ENCODE peak calls at places on chromosomes 13 and 19, in nine cellular contexts. A is fibroblast of villous mesenchyme, L is tibial nerve, O is psoas muscle, S is OCI-LY7, G is heart right ventricle, H is AG09309, R is mucosa of descending colon, V is mammary epithelial cell. J is an unnamed sample.

GRCh38 chr13:31878955-31879354 is 139.6 kb downstream of the RXFP2 start:
- DNase-seq in A (no peak), L (no peak), O (no peak), S (no peak), G (no peak), H (no peak), R (no peak), V (no peak), J (no peak)

GRCh38 chr19:3433313-3433712 is 47.0 kb downstream of the SMIM24 start:
- DNase-seq in A (no peak), L (no peak), O (no peak), S (no peak), G (no peak), H (no peak), R (no peak), V (no peak), J (no peak)

GRCh38 chr19:19627716-19628498 is at the start of gene LPAR2:
- DNase-seq in A (peak), L (no peak), O (no peak), S (peak), G (no peak), H (no peak), R (peak), V (peak), J (no peak)

GRCh38 chr13:52779028-52779612 is 39.5 kb upstream of the CNMD start:
- DNase-seq in A (no peak), L (no peak), O (no peak), S (no peak), G (no peak), H (no peak), R (no peak), V (peak), J (no peak)

GRCh38 chr19:18292460-18292809 is 11.0 kb upstream of the JUND start:
- DNase-seq in A (no peak), L (no peak), O (no peak), S (no peak), G (no peak), H (no peak), R (peak), V (peak), J (no peak)

GRCh38 chr19:46631481-46631880 is 4.5 kb downstream of the GNG8 start:
- DNase-seq in A (peak), L (peak), O (peak), S (no peak), G (no peak), H (no peak), R (no peak), V (peak), J (no peak)

GRCh38 chr19:19452241-19453128 is 47.0 kb downstream of the GATAD2A start:
- DNase-seq in A (no peak), L (no peak), O (no peak), S (no peak), G (no peak), H (no peak), R (peak), V (no peak), J (no peak)

GRCh38 chr13:51770681-51771417 is 33.1 kb downstream of the DHRS12 start:
- DNase-seq in A (no peak), L (no peak), O (no peak), S (peak), G (no peak), H (no peak), R (no peak), V (no peak), J (no peak)

GRCh38 chr13:24893863-24894262 is 129.9 kb downstream of the RNF17 start:
- DNase-seq in A (no peak), L (no peak), O (no peak), S (no peak), G (no peak), H (no peak), R (no peak), V (no peak), J (no peak)

GRCh38 chr13:95833713-95834112 is 156.8 kb downstream of the DNAJC3 start:
- DNase-seq in A (peak), L (no peak), O (no peak), S (no peak), G (no peak), H (no peak), R (no peak), V (peak), J (no peak)

DNA sequence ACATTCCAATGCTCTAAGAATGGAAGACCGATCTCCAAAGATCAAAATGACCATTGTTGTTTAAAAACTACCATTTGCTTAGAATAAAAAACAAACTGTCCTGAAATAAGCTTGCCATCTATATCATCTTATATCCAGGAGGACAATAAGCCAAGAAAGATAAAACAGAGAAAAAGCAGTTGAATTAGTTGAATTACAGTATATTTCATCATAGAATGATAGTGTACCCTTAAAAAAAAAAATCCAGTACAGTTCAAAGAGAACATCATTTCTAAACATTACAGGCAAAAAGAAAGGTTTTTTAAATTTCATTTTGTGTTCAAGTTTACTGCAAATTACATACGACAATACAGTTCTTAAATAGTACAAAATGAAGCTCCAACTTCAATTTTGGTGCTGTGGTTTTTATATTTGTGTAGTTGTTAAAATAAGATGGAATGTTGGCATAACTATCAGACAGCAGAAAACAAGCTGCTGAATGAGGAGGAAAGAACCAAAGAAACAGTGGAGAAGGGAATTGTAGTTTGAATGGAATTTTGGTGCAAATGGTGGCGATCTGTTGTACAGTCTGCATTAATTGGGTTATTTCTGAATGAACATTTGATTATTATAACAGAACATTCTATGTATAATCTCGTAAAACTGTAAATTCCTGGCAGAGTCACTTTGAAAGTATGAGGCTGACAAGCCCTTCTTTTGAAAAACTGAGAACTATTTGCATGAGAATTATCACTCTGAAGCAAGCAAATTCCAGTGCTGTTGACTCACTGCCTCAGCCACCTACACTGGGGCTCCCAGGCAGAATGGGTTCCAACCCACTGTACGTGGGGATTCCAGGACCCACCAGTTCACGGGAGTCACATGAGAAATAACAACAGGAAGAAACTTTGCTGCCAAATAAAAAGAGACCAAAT is 37.7 kb downstream of the LHFPL6 start:
- DNase-seq in A (peak), L (no peak), O (peak), S (no peak), G (no peak), H (peak), R (no peak), V (peak), J (peak)
- H3K4me3 ChIP-seq in A (peak), L (no peak), O (no peak), S (no peak), G (no peak), H (no peak), R (no peak), V (peak), J (no peak)

GRCh38 chr13:77372275-77372674 is 45.4 kb upstream of the MYCBP2 start:
- DNase-seq in A (peak), L (no peak), O (no peak), S (no peak), G (no peak), H (no peak), R (no peak), V (no peak), J (no peak)

GRCh38 chr13:77374339-77374738 is 47.4 kb upstream of the MYCBP2 start:
- DNase-seq in A (no peak), L (no peak), O (no peak), S (no peak), G (no peak), H (no peak), R (no peak), V (no peak), J (no peak)

GRCh38 chr13:77373541-77373940 is 46.6 kb upstream of the MYCBP2 start:
- DNase-seq in A (no peak), L (no peak), O (no peak), S (no peak), G (no peak), H (no peak), R (no peak), V (no peak), J (no peak)

GRCh38 chr13:77374786-77375185 is 47.9 kb upstream of the MYCBP2 start:
- DNase-seq in A (no peak), L (no peak), O (no peak), S (no peak), G (no peak), H (no peak), R (no peak), V (no peak), J (no peak)

GRCh38 chr13:77370888-77371287 is 44.0 kb upstream of the MYCBP2 start:
- DNase-seq in A (no peak), L (no peak), O (no peak), S (no peak), G (no peak), H (no peak), R (no peak), V (no peak), J (no peak)
- TF ChIP-seq CTCF in A (no peak), L (no peak), O (no peak), S (no peak), G (no peak), H (no peak), R (no peak), V (no peak), J (no peak)

GRCh38 chr19:40141546-40141945 is 49.7 kb upstream of the MAP3K10 start:
- DNase-seq in A (no peak), L (no peak), O (no peak), S (no peak), G (no peak), H (no peak), R (no peak), V (no peak), J (no peak)

GRCh38 chr19:40144947-40145748 is 46.1 kb upstream of the MAP3K10 start:
- DNase-seq in A (no peak), L (no peak), O (no peak), S (peak), G (no peak), H (no peak), R (no peak), V (no peak), J (no peak)

GRCh38 chr19:40147338-40147692 is 43.9 kb upstream of the MAP3K10 start:
- DNase-seq in A (no peak), L (no peak), O (no peak), S (no peak), G (no peak), H (no peak), R (no peak), V (no peak), J (no peak)

GRCh38 chr19:40144151-40144550 is 47.1 kb upstream of the MAP3K10 start:
- DNase-seq in A (no peak), L (no peak), O (no peak), S (peak), G (no peak), H (no peak), R (no peak), V (no peak), J (no peak)

GRCh38 chr19:40143612-40144011 is 47.6 kb upstream of the MAP3K10 start:
- DNase-seq in A (no peak), L (no peak), O (no peak), S (peak), G (peak), H (no peak), R (peak), V (no peak), J (peak)
- H3K4me3 ChIP-seq in A (no peak), L (no peak), O (no peak), S (peak), G (no peak), H (no peak), R (no peak), V (no peak), J (no peak)

DNA sequence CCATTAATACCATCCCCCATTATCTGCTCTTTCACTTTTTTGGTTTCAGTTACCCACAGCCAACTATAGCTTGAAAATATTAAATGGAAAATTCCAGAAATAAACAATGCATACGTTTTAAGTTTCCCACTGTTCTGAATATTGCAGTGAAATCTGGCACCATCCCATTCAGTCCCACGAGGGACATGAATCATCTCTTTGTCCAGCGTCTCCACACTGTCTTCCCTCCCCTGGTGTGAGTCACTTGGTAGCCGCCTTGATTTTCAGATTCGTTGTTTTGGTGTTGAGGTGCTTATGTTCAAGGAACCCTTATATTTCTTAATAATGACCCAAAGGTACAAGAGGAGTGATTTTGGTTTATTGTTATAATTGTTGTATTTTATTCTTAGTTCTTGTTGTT is 246.1 kb downstream of the DCT start:
- DNase-seq in A (peak), L (no peak), O (peak), S (no peak), G (peak), H (peak), R (peak), V (peak), J (peak)
- TF ChIP-seq CTCF in A (no peak), L (no peak), O (no peak), S (no peak), G (no peak), H (no peak), R (no peak), V (no peak), J (no peak)